ENCODE peak calls at places on chromosomes 16 and 17, in ten cellular contexts. R is stomach; N is stimulated activated CD4-positive, alpha-beta T cell treated with anti-CD3 and anti-CD28 coated beads, Interleukin-12 subunit alpha, Interleukin-12 subunit beta, amount 100 ng/mL, for 24 hours; S is activated CD4-positive, alpha-beta T cell treated with anti-CD3 and anti-CD28 coated beads, Interleukin-2, amount 50 U/mL, for 48 hours; C is mesothelial cell of epicardium; X is ascending aorta; B is cardiac muscle cell; P is BE2C; H is HuH-7; T is KBM-7. K is an unnamed sample.

GRCh38 chr16:87328846-87329245 is 11.7 kb upstream of the C16orf95 start:
- DNase-seq in R (no peak), N (no peak), S (no peak), C (no peak), X (no peak), B (no peak), P (no peak), H (no peak), T (no peak), K (no peak)

GRCh38 chr17:7839199-7839889 is 5.3 kb downstream of the KDM6B start:
- DNase-seq in R (no peak), N (no peak), S (no peak), C (no peak), X (no peak), B (no peak), P (no peak), H (no peak), T (peak; percentile 49), K (no peak)

GRCh38 chr17:6711681-6712057 is 1.5 kb downstream of the SLC13A5 start:
- DNase-seq in R (no peak), N (no peak), S (no peak), C (no peak), X (no peak), B (no peak), P (no peak), H (no peak), T (no peak), K (no peak)

GRCh38 chr17:30450125-30451027 is 26.8 kb upstream of the GOSR1 start:
- DNase-seq in R (no peak), N (no peak), S (no peak), C (no peak), X (no peak), B (no peak), P (no peak), H (peak; percentile 30), T (no peak), K (peak; percentile 53)

GRCh38 chr17:43661699-43662431 is at the start of gene MEOX1:
- DNase-seq in R (no peak), N (peak; percentile 29), S (peak; percentile 48), C (no peak), X (no peak), B (peak; percentile 60), P (no peak), H (no peak), T (no peak), K (no peak)

GRCh38 chr17:51559778-51560177 is 299.4 kb downstream of the UTP18 start:
- DNase-seq in R (no peak), N (no peak), S (no peak), C (no peak), X (no peak), B (no peak), P (no peak), H (no peak), T (no peak), K (peak; percentile 94)

GRCh38 chr17:72632026-72632684 is 460.3 kb downstream of the SLC39A11 start:
- DNase-seq in R (peak; percentile 35), N (no peak), S (no peak), C (no peak), X (no peak), B (no peak), P (peak; percentile 69), H (peak; percentile 73), T (no peak), K (peak; percentile 66)

GRCh38 chr17:82399030-82399429 is 19.1 kb upstream of the HEXD start:
- DNase-seq in R (no peak), N (no peak), S (no peak), C (no peak), X (no peak), B (no peak), P (peak; percentile 63), H (no peak), T (no peak), K (no peak)

GRCh38 chr17:81052199-81052997 is 17.4 kb downstream of the BAIAP2 start:
- DNase-seq in R (no peak), N (no peak), S (no peak), C (no peak), X (no peak), B (no peak), P (peak; percentile 83), H (no peak), T (no peak), K (no peak)